ENCODE peak calls at places on chromosomes 5 and 9, in four cellular contexts. U is naive thymus-derived CD8-positive, alpha-beta T cell; N is posterior cingulate gyrus; Y is foreskin fibroblast. S is an unnamed sample.

GRCh38 chr5:112694853-112695709 is 42.6 kb upstream of the APC start:
- DNase-seq in U (no peak), Y (peak), N (no peak), S (no peak)

GRCh38 chr5:124451721-124452383 is 294.6 kb downstream of the ZNF608 start:
- DNase-seq in N (no peak), U (no peak), Y (no peak), S (peak)

GRCh38 chr5:172858990-172859811 is 25.1 kb downstream of the ERGIC1 start:
- DNase-seq in Y (peak), U (no peak), N (no peak), S (no peak)

GRCh38 chr9:33320568-33321261 is 30.4 kb downstream of the NFX1 start:
- DNase-seq in Y (peak), N (no peak), U (no peak), S (no peak)

GRCh38 chr9:6758418-6759113 is 793 bp downstream of the KDM4C start:
- DNase-seq in N (peak), U (peak), Y (peak), S (peak)

GRCh38 chr9:75146229-75146628 is 57.9 kb downstream of the OSTF1 start:
- DNase-seq in N (no peak), Y (peak), U (no peak), S (no peak)

GRCh38 chr5:60066502-60066901 is 173.0 kb upstream of the PDE4D start:
- DNase-seq in Y (peak), N (no peak), U (no peak), S (no peak)

GRCh38 chr5:107068782-107069181 is 602.0 kb downstream of the EFNA5 start:
- DNase-seq in Y (no peak), U (no peak), N (no peak), S (no peak)

GRCh38 chr5:43010956-43011355 is 29.2 kb downstream of the ANXA2R start:
- DNase-seq in N (no peak), Y (peak), U (no peak), S (no peak)

GRCh38 chr5:11903614-11904269 is 504 bp downstream of the CTNND2 start:
- DNase-seq in U (no peak), Y (peak), N (peak), S (peak)

GRCh38 chr5:145141534-145141933 is 693.6 kb downstream of the PRELID2 start:
- DNase-seq in U (no peak), Y (no peak), N (no peak), S (no peak)

GRCh38 chr9:35489313-35490154 is at the start of gene RUSC2:
- DNase-seq in N (peak), Y (peak), U (peak), S (peak)

GRCh38 chr9:76090330-76090729 is 199.9 kb downstream of the PCSK5 start:
- DNase-seq in Y (no peak), N (no peak), U (no peak), S (no peak)

GRCh38 chr9:88949961-88950340 is 41.3 kb upstream of the S1PR3 start:
- DNase-seq in Y (peak), U (no peak), N (no peak), S (no peak)

GRCh38 chr9:123550797-123551196 is 194.8 kb downstream of the CRB2 start:
- DNase-seq in U (no peak), N (no peak), Y (no peak), S (no peak)

GRCh38 chr5:100595812-100596173 is 60.6 kb downstream of the FAM174A start:
- DNase-seq in U (no peak), Y (no peak), N (no peak), S (no peak)

GRCh38 chr9:99056876-99057664 is 47.8 kb upstream of the TGFBR1 start:
- DNase-seq in Y (peak), N (no peak), U (no peak), S (no peak)

GRCh38 chr5:80109549-80110478 is 74.7 kb downstream of the THBS4 start:
- DNase-seq in N (peak), Y (no peak), U (no peak), S (peak)

GRCh38 chr5:43000198-43000840 is 39.8 kb downstream of the ANXA2R start:
- DNase-seq in N (no peak), Y (peak), U (no peak), S (no peak)

S was measured in midbrain.